ENCODE peak calls at places on chromosomes 7 and 10, in five cellular contexts. Q is Caco-2; P is C1 segment of cervical spinal cord; H is activated T-helper 1 cell treated with anti-CD3 and anti-CD28 coated beads, Interleukin-2, amount 50 U/mL, for 16 hours; L is Peyer's patch. R is an unnamed sample.

GRCh38 chr10:33661580-33662269 is 327.3 kb upstream of the NRP1 start:
- DNase-seq in L (peak), P (no peak), H (no peak), Q (no peak), R (no peak)

GRCh38 chr10:90804354-90804753 is 53.5 kb downstream of the HTR7 start:
- DNase-seq in H (no peak), Q (no peak), L (no peak), P (no peak), R (no peak)

GRCh38 chr7:27191716-27192545 is 6.9 kb upstream of the HOXA11 start:
- DNase-seq in L (no peak), P (no peak), Q (peak), H (no peak), R (no peak)

GRCh38 chr10:21600804-21601512 is 66.9 kb downstream of the MLLT10 start:
- DNase-seq in H (no peak), P (no peak), Q (no peak), L (no peak), R (no peak)

GRCh38 chr10:130388746-130389145 is 252.6 kb downstream of the GLRX3 start:
- DNase-seq in H (no peak), L (no peak), P (no peak), Q (no peak), R (no peak)

GRCh38 chr7:116315293-116315692 is 105.0 kb downstream of the TES start:
- DNase-seq in P (no peak), L (no peak), Q (no peak), H (no peak), R (no peak)

GRCh38 chr10:125146791-125147604 is 13.4 kb downstream of the CTBP2 start:
- DNase-seq in L (no peak), Q (no peak), H (no peak), P (no peak), R (no peak)

GRCh38 chr10:132110713-132111112 is 45.0 kb downstream of the JAKMIP3 start:
- DNase-seq in P (no peak), H (no peak), L (peak), Q (peak), R (no peak)

GRCh38 chr10:63437334-63437949 is 28.3 kb downstream of the JMJD1C start:
- DNase-seq in L (no peak), P (no peak), Q (no peak), H (no peak), R (no peak)

GRCh38 chr10:124157286-124157685 is 63.9 kb upstream of the CHST15 start:
- DNase-seq in H (no peak), Q (no peak), P (no peak), L (peak), R (no peak)

GRCh38 chr10:123132576-123133477 is 2.9 kb upstream of the HMX3 start:
- DNase-seq in P (peak), L (peak), H (peak), Q (peak), R (peak)